ENCODE peak calls at places on chromosomes 12 and 14, in eight cellular contexts. G, N, U, H, R, K, D and T are unnamed samples.

GRCh38 chr12:14264777-14265176 is 100.7 kb upstream of the ATF7IP start:
- DNase-seq in G (no peak), N (no peak), U (no peak), H (no peak), R (no peak), K (no peak), D (no peak), T (no peak)

GRCh38 chr12:7019043-7019569 is 830 bp upstream of the LPCAT3 start:
- DNase-seq in G (no peak), N (no peak), U (no peak), H (no peak), R (no peak), K (no peak), D (no peak), T (no peak)

GRCh38 chr12:2291182-2291832 is 238.5 kb downstream of the CACNA1C start:
- DNase-seq in G (no peak), N (peak), U (peak), H (peak), R (no peak), K (peak), D (peak), T (no peak)

GRCh38 chr12:14959126-14959440 is 2.3 kb downstream of the ARHGDIB start:
- DNase-seq in G (peak), N (no peak), U (no peak), H (no peak), R (no peak), K (no peak), D (no peak), T (no peak)

GRCh38 chr14:73591690-73592448 is at the start of gene ACOT4:
- DNase-seq in G (peak), N (no peak), U (peak), H (no peak), R (peak), K (no peak), D (peak), T (no peak)

GRCh38 chr12:115680967-115681366 is 596.5 kb downstream of the MED13L start:
- DNase-seq in G (no peak), N (no peak), U (no peak), H (no peak), R (no peak), K (no peak), D (no peak), T (no peak)

GRCh38 chr12:49232940-49233841 is 31.7 kb upstream of the TUBA1C start:
- DNase-seq in G (no peak), N (peak), U (peak), H (peak), R (no peak), K (no peak), D (peak), T (no peak)

GRCh38 chr12:11814362-11814761 is 164.9 kb downstream of the ETV6 start:
- DNase-seq in G (no peak), N (peak), U (peak), H (peak), R (no peak), K (no peak), D (peak), T (peak)

GRCh38 chr14:22925513-22925912 is 3.7 kb downstream of the PRMT5 start:
- DNase-seq in G (no peak), N (no peak), U (no peak), H (no peak), R (no peak), K (no peak), D (no peak), T (no peak)

GRCh38 chr12:25135531-25136154 is 59.3 kb downstream of the DNAI7 start:
- DNase-seq in G (no peak), N (no peak), U (no peak), H (no peak), R (no peak), K (no peak), D (peak), T (no peak)

GRCh38 chr12:121916719-121917118 is 1.7 kb upstream of the CFAP251 start:
- DNase-seq in G (no peak), N (peak), U (peak), H (peak), R (no peak), K (no peak), D (peak), T (no peak)

GRCh38 chr12:95335948-95336347 is 118.3 kb downstream of the VEZT start:
- DNase-seq in G (no peak), N (no peak), U (no peak), H (peak), R (no peak), K (no peak), D (no peak), T (no peak)

GRCh38 chr14:91380610-91381371 is 36.8 kb downstream of the CCDC88C start:
- DNase-seq in G (no peak), N (peak), U (peak), H (peak), R (no peak), K (no peak), D (peak), T (peak)

GRCh38 chr14:74551903-74552371 is 58.4 kb downstream of the ISCA2 start:
- DNase-seq in G (no peak), N (no peak), U (no peak), H (no peak), R (no peak), K (no peak), D (no peak), T (no peak)

GRCh38 chr12:92784795-92785562 is 82.2 kb downstream of the PLEKHG7 start:
- DNase-seq in G (no peak), N (peak), U (peak), H (peak), R (no peak), K (peak), D (peak), T (peak)

GRCh38 chr12:19642305-19642704 is 203.0 kb downstream of the AEBP2 start:
- DNase-seq in G (no peak), N (no peak), U (no peak), H (no peak), R (no peak), K (no peak), D (no peak), T (no peak)

GRCh38 chr12:2205961-2206360 is 153.2 kb downstream of the CACNA1C start:
- DNase-seq in G (no peak), N (no peak), U (no peak), H (no peak), R (no peak), K (no peak), D (no peak), T (no peak)

GRCh38 chr14:52877628-52878027 is 73.2 kb downstream of the FERMT2 start:
- DNase-seq in G (no peak), N (peak), U (no peak), H (peak), R (no peak), K (no peak), D (peak), T (no peak)

GRCh38 chr14:34571771-34572170 is 32.3 kb upstream of the EAPP start:
- DNase-seq in G (no peak), N (no peak), U (no peak), H (no peak), R (no peak), K (no peak), D (no peak), T (no peak)

GRCh38 chr12:67002711-67003110 is 266.4 kb upstream of the CAND1 start:
- DNase-seq in G (no peak), N (no peak), U (no peak), H (no peak), R (no peak), K (no peak), D (no peak), T (no peak)

DNA sequence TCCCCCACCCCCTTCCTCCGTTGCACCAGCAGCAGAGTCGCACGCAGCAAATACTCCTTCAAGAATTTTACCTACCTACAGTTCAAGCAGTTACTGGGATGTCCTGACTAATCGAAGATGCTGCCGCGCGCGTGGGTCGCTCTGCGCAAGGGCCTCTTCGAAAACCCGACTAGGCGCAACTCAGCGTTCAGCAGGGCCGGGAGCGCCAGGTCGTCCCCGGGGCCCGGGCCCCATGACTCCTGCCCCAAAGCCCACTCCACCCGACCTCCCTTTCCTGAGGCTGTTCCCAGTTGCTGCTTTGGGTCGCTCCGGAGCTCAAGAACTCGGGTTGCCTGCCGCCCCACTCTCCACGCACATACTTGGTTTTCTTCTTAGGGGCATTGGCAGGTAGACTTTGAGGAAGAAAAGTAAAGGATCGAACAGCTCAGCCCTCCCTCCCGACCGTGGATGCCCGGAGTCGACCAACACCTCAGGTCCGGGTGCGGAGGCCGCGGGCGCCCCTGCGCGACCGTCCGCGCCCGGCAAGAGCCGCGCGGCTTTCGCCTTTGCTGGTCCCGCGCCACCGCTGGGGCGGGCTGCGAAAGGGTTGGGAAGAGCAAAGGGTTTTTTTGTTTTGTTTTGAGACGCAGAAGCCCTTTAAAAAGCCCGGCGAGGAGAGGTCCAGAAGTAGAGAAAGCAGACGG is 1.9 kb downstream of the BMP4 start:
- DNase-seq in G (no peak), N (peak), U (peak), H (peak), R (no peak), K (no peak), D (peak), T (no peak)
- H3K4me3 ChIP-seq in G (peak), N (peak), U (peak), H (peak), R (no peak), K (no peak), D (peak), T (peak)

GRCh38 chr14:103129301-103130016 is 6.2 kb downstream of the TNFAIP2 start:
- DNase-seq in G (no peak), N (no peak), U (no peak), H (no peak), R (no peak), K (no peak), D (no peak), T (no peak)
- H3K4me3 ChIP-seq in G (no peak), N (no peak), U (no peak), H (no peak), R (no peak), K (no peak), D (no peak), T (no peak)

DNA sequence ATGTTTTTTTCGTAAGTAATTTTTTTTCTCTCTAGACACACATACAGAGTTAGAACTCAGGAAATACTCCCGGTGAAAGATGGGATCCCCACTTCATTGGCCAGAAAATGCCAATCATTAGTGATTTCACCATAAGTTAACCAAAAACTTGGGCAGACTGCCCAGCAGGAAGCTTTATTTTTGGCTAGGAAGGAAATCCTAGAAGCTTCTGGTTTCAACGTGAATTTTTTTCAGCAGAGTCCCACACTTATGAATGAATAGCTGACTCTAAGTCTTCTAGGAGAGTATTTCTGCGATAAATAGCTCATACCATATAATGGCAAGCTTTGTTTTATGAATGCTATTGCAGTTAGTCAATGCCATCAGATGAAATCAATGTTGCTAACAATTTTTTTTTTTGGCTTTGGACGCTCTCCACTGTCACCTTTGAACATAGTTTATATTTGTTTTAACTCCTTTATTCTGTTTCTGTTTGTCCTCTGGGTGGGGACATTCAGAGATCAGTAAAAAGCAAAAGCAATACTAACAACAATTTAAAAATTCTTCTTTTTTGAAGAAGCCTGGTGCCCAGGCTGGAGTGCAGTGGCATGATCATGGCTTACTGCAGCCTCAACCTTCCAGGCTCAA is 9.5 kb downstream of the PPP1CC start:
- DNase-seq in G (no peak), N (peak), U (no peak), H (peak), R (no peak), K (no peak), D (peak), T (no peak)
- H3K4me3 ChIP-seq in G (no peak), N (no peak), U (no peak), H (no peak), R (no peak), K (no peak), D (no peak), T (no peak)

GRCh38 chr12:76664731-76665130 is 99.2 kb upstream of the ZDHHC17 start:
- DNase-seq in G (no peak), N (no peak), U (no peak), H (no peak), R (no peak), K (no peak), D (no peak), T (no peak)
- H3K4me3 ChIP-seq in G (no peak), N (no peak), U (no peak), H (no peak), R (no peak), K (no peak), D (no peak), T (no peak)

GRCh38 chr12:69329669-69330428 is 18.3 kb upstream of the LYZ start:
- DNase-seq in G (no peak), N (no peak), U (no peak), H (no peak), R (no peak), K (no peak), D (no peak), T (no peak)
- H3K4me3 ChIP-seq in G (peak), N (no peak), U (peak), H (no peak), R (peak), K (no peak), D (no peak), T (no peak)

GRCh38 chr12:47218191-47218654 is 138.5 kb upstream of the AMIGO2 start:
- DNase-seq in G (no peak), N (no peak), U (no peak), H (no peak), R (peak), K (no peak), D (no peak), T (no peak)
- H3K4me3 ChIP-seq in G (peak), N (no peak), U (no peak), H (no peak), R (peak), K (no peak), D (no peak), T (no peak)

GRCh38 chr12:123972448-123973401 is at the start of the genes CCDC92 and ZNF664:
- DNase-seq in G (peak), N (peak), U (peak), H (peak), R (peak), K (peak), D (peak), T (peak)

GRCh38 chr12:123971770-123972447 is 722 bp downstream of the CCDC92 start:
- DNase-seq in G (peak), N (no peak), U (peak), H (peak), R (peak), K (no peak), D (peak), T (no peak)

GRCh38 chr12:123973552-123974341 is 732 bp downstream of the ZNF664 start:
- DNase-seq in G (peak), N (peak), U (peak), H (no peak), R (peak), K (no peak), D (no peak), T (no peak)

GRCh38 chr12:123967121-123967586 is 5.5 kb downstream of the CCDC92 start:
- DNase-seq in G (no peak), N (peak), U (no peak), H (peak), R (no peak), K (no peak), D (no peak), T (no peak)

DNA sequence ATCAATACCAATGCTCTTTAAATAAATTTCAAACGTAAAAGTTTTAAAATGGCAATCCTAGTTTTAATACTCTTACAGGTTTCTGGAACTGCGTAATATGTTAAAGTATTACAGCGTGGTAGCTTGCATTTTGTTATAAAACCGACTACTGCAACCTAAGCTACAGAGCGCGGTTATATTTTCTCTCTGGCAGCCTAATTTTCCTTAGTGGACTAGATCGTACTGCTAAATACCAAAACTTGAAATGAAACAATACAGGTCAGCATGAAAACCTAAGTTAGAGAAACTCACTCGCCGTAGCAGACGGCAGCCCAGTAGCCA is 1.2 kb downstream of the CCDC92 start:
- DNase-seq in G (no peak), N (peak), U (no peak), H (no peak), R (no peak), K (no peak), D (no peak), T (no peak)
- H3K4me3 ChIP-seq in G (peak), N (peak), U (peak), H (peak), R (peak), K (peak), D (peak), T (peak)

GRCh38 chr14:60642270-60642789 is 6.9 kb downstream of the SIX1 start:
- DNase-seq in G (no peak), N (no peak), U (peak), H (no peak), R (no peak), K (no peak), D (no peak), T (no peak)
- H3K4me3 ChIP-seq in G (no peak), N (no peak), U (no peak), H (no peak), R (no peak), K (no peak), D (peak), T (peak)

GRCh38 chr14:51547260-51547659 is 104.5 kb upstream of the FRMD6 start:
- DNase-seq in G (no peak), N (peak), U (peak), H (peak), R (no peak), K (peak), D (peak), T (peak)

GRCh38 chr14:51546099-51546498 is 105.6 kb upstream of the FRMD6 start:
- DNase-seq in G (no peak), N (no peak), U (no peak), H (no peak), R (no peak), K (no peak), D (no peak), T (no peak)

GRCh38 chr14:51548187-51548586 is 103.5 kb upstream of the FRMD6 start:
- DNase-seq in G (no peak), N (no peak), U (no peak), H (peak), R (no peak), K (no peak), D (no peak), T (no peak)

GRCh38 chr14:51546603-51547258 is 105.0 kb upstream of the FRMD6 start:
- DNase-seq in G (no peak), N (no peak), U (no peak), H (no peak), R (no peak), K (no peak), D (no peak), T (no peak)

DNA sequence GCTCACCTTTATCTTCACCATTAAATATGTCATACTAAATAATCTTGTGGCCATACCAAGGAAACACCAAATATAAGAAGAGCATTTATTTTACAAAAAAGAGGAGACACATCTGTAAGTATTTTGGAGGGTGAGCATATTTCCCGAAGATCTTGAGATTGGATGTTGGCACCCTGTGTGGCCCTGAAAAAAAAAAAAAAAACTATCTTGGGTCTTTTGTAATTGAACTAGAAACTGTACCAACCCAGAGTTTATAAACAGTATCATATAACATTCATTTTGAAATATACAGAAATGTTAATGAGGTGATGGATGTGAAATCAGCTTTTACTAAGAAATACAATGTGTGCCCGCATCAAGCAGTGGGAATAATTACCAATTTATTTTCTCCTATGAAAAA is 104.0 kb upstream of the FRMD6 start:
- DNase-seq in G (no peak), N (no peak), U (no peak), H (no peak), R (no peak), K (no peak), D (no peak), T (no peak)
- H3K4me3 ChIP-seq in G (no peak), N (no peak), U (no peak), H (no peak), R (no peak), K (no peak), D (no peak), T (no peak)